ENCODE peak calls at places on chromosome 10, in nine cellular contexts. One of them, this sample, is unnamed.

GRCh38 chr10:99654791-99655190 is 4.5 kb upstream of the ENTPD7 start:
- DNase-seq in neural progenitor cell: no peak
- DNase-seq in tibial nerve: no peak
- DNase-seq in heart left ventricle: no peak
- DNase-seq in HCT116: no peak
- DNase-seq in hepatocyte: no peak
- DNase-seq in endodermal cell: no peak
- DNase-seq in CD8-positive, alpha-beta T cell: no peak
- DNase-seq in testis: no peak
- DNase-seq in this sample: no peak

GRCh38 chr10:26486304-26486703 is 48.2 kb downstream of the APBB1IP start:
- DNase-seq in HCT116: no peak
- DNase-seq in heart left ventricle: peak; percentile 40
- DNase-seq in hepatocyte: peak; percentile 12
- DNase-seq in testis: no peak
- DNase-seq in neural progenitor cell: no peak
- DNase-seq in tibial nerve: peak; percentile 28
- DNase-seq in endodermal cell: no peak
- DNase-seq in CD8-positive, alpha-beta T cell: no peak
- DNase-seq in this sample: no peak

GRCh38 chr10:87818505-87819273 is 663 bp upstream of the ATAD1 start:
- DNase-seq in neural progenitor cell: peak; percentile 40
- DNase-seq in hepatocyte: peak; percentile 51
- DNase-seq in heart left ventricle: no peak
- DNase-seq in endodermal cell: peak; percentile 70
- DNase-seq in testis: peak; percentile 34
- DNase-seq in HCT116: no peak
- DNase-seq in tibial nerve: peak; percentile 5
- DNase-seq in CD8-positive, alpha-beta T cell: peak; percentile 76
- DNase-seq in this sample: peak; percentile 65

GRCh38 chr10:9305018-9305655 is 1250.6 kb downstream of the GATA3 start:
- DNase-seq in endodermal cell: no peak
- DNase-seq in heart left ventricle: no peak
- DNase-seq in tibial nerve: no peak
- DNase-seq in HCT116: peak; percentile 3
- DNase-seq in neural progenitor cell: peak; percentile 30
- DNase-seq in hepatocyte: peak; percentile 23
- DNase-seq in CD8-positive, alpha-beta T cell: no peak
- DNase-seq in testis: no peak
- DNase-seq in this sample: no peak

GRCh38 chr10:120735773-120736371 is 115.3 kb upstream of the WDR11 start:
- DNase-seq in testis: no peak
- DNase-seq in neural progenitor cell: no peak
- DNase-seq in HCT116: peak; percentile 26
- DNase-seq in tibial nerve: no peak
- DNase-seq in hepatocyte: peak; percentile 19
- DNase-seq in endodermal cell: no peak
- DNase-seq in heart left ventricle: no peak
- DNase-seq in CD8-positive, alpha-beta T cell: no peak
- DNase-seq in this sample: no peak

GRCh38 chr10:16646474-16647059 is 124.9 kb upstream of the C1QL3 start:
- DNase-seq in testis: no peak
- DNase-seq in endodermal cell: no peak
- DNase-seq in heart left ventricle: no peak
- DNase-seq in CD8-positive, alpha-beta T cell: no peak
- DNase-seq in neural progenitor cell: no peak
- DNase-seq in tibial nerve: no peak
- DNase-seq in hepatocyte: no peak
- DNase-seq in HCT116: no peak
- DNase-seq in this sample: no peak

GRCh38 chr10:48497965-48498770 is 106.7 kb downstream of the ARHGAP22 start:
- DNase-seq in hepatocyte: no peak
- DNase-seq in tibial nerve: no peak
- DNase-seq in endodermal cell: no peak
- DNase-seq in neural progenitor cell: no peak
- DNase-seq in testis: no peak
- DNase-seq in heart left ventricle: peak; percentile 23
- DNase-seq in CD8-positive, alpha-beta T cell: no peak
- DNase-seq in HCT116: no peak
- DNase-seq in this sample: no peak

GRCh38 chr10:71880425-71881306 is 29.6 kb upstream of the PSAP start:
- DNase-seq in neural progenitor cell: no peak
- DNase-seq in endodermal cell: no peak
- DNase-seq in hepatocyte: no peak
- DNase-seq in tibial nerve: no peak
- DNase-seq in heart left ventricle: peak; percentile 61
- DNase-seq in CD8-positive, alpha-beta T cell: no peak
- DNase-seq in HCT116: no peak
- DNase-seq in testis: peak; percentile 52
- DNase-seq in this sample: no peak

GRCh38 chr10:11208908-11209809 is 191.5 kb downstream of the CELF2 start:
- DNase-seq in endodermal cell: no peak
- DNase-seq in hepatocyte: no peak
- DNase-seq in HCT116: no peak
- DNase-seq in neural progenitor cell: no peak
- DNase-seq in testis: no peak
- DNase-seq in heart left ventricle: no peak
- DNase-seq in tibial nerve: no peak
- DNase-seq in CD8-positive, alpha-beta T cell: peak; percentile 47
- DNase-seq in this sample: no peak

GRCh38 chr10:83222832-83223742 is 916.2 kb upstream of the GHITM start:
- DNase-seq in tibial nerve: no peak
- DNase-seq in CD8-positive, alpha-beta T cell: no peak
- DNase-seq in hepatocyte: no peak
- DNase-seq in HCT116: no peak
- DNase-seq in endodermal cell: peak; percentile 66
- DNase-seq in neural progenitor cell: peak; percentile 49
- DNase-seq in testis: no peak
- DNase-seq in heart left ventricle: no peak
- DNase-seq in this sample: no peak

DNA sequence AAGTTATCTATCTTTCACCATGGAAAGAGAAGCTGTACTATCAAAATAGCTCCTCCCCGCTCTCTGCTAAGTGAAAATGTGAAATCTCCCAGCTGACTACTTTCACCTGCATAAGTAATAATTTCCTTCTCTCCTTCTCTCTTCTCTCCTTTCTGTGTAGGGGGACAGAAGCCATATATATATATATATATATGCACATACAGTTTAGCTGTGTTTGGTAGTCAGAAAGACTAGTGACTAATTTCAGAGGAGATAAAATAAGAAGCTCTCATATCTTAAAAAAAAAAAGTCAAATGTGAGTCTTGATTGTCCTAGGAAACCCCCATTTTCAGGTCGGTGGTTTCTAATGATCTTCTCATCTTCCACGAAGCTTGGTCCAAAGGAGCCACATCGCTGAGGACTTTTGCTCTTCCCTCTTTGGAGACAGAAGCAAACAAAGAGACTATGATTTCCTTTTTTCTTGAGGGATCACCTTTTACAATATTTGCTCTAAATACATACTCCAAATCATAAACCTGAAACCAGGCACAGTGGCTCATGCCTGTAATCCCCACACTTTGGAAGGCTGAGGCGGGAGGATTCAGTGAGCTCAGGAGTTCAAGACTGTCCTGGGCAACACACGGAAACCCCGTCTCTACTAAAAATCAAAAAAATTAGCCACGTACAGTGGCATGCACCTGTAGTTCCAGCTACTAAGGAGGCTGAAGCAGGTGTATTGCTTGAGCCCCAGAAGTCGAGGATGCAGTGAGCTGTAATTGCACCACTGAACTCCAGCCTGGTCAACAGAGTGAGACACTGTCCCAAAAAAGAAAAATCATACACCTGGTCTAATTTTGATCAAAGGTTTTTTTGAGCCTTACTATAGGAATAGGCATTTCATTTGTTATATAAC is 30.8 kb upstream of the GDI2 start:
- DNase-seq in CD8-positive, alpha-beta T cell: no peak
- DNase-seq in endodermal cell: peak; percentile 16
- DNase-seq in tibial nerve: no peak
- DNase-seq in testis: no peak
- DNase-seq in hepatocyte: no peak
- DNase-seq in neural progenitor cell: no peak
- DNase-seq in HCT116: no peak
- DNase-seq in heart left ventricle: no peak
- DNase-seq in this sample: no peak
- TF ChIP-seq CTCF in CD8-positive, alpha-beta T cell: no peak
- TF ChIP-seq CTCF in endodermal cell: no peak
- TF ChIP-seq CTCF in tibial nerve: no peak
- TF ChIP-seq CTCF in testis: no peak
- TF ChIP-seq CTCF in hepatocyte: no peak
- TF ChIP-seq CTCF in neural progenitor cell: no peak
- TF ChIP-seq CTCF in HCT116: no peak
- TF ChIP-seq CTCF in heart left ventricle: no peak
- TF ChIP-seq CTCF in this sample: no peak

DNA sequence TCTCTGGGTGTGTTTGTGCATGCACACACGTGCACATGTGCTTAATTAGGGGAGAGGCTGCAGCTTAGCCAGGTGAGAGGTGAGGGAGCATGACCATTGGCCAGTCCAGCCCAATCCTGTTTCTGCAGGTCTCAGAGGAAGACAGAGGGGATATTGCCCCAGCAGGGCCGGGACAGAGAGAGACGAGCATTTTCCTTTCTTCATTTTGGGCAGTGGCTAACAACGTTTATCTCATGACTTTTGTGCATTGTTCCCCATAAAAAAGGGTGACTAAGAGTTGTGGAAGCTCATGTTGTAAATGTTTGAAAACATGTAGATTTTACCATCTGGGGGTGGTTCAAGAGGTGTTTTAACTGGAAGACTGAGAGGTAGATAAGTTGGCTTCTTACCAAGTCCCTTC is 16.9 kb upstream of the DMBT1 start:
- DNase-seq in hepatocyte: no peak
- DNase-seq in CD8-positive, alpha-beta T cell: no peak
- DNase-seq in heart left ventricle: no peak
- DNase-seq in HCT116: no peak
- DNase-seq in tibial nerve: no peak
- DNase-seq in testis: no peak
- DNase-seq in neural progenitor cell: no peak
- DNase-seq in endodermal cell: peak; percentile 10
- DNase-seq in this sample: peak; percentile 69
- H3K4me1 ChIP-seq in hepatocyte: peaks cover 12% of the 10 kb centered on the region
- H3K4me1 ChIP-seq in CD8-positive, alpha-beta T cell: peaks cover 16% of the 10 kb centered on the region
- H3K4me1 ChIP-seq in heart left ventricle: no peaks in the 10 kb centered on the region
- H3K4me1 ChIP-seq in HCT116: no peaks in the 10 kb centered on the region
- H3K4me1 ChIP-seq in tibial nerve: no peaks in the 10 kb centered on the region
- H3K4me1 ChIP-seq in testis: no peaks in the 10 kb centered on the region
- H3K4me1 ChIP-seq in neural progenitor cell: no peaks in the 10 kb centered on the region
- H3K4me1 ChIP-seq in endodermal cell: no peaks in the 10 kb centered on the region
- H3K4me1 ChIP-seq in this sample: peaks cover 41% of the 10 kb centered on the region

DNA sequence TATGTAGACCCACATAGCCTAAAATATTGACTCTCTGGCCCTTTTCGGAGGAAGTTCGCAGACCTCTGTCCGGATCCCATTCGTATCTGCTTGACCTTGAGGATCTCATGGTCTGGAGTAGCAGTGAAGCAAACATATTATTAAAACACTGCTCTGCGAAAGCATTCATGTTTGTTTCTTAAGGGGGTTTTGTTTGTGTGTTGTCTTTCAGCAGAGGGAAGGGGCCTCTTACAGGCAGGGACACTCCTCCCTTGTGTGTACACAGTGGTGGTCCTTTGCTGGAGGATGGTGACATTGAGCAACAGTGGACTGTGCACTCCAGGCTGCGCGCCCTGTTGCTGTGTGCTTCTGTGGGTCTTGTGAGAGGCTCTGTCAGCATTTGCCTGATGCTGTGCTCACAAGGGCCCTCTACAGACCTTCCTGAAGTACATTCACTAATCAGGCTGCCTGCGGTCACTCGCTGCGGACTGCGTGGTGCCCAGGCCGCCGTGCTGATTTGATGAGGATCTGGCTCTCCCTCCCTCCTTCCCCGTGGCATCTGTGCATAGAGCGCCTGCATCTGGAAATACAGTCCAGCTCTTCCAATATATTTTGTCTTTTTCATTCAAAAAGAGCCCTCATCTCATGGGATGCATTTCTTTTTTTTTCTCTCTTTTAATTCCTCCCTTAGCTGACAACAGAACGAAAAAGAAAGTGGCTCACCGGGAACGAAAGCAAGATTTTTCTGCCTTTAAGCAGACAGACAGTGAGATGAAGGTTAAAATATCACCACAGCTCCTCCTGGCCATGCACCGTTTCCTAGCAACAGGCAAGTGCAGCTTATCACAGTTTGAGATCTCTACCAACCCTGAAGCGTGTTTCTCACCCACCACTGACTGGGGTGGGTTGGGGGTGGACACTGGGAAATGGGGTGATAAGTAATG is 135.8 kb downstream of the CNNM2 start:
- DNase-seq in CD8-positive, alpha-beta T cell: peak; percentile 67
- DNase-seq in hepatocyte: peak; percentile 84
- DNase-seq in endodermal cell: peak; percentile 85
- DNase-seq in neural progenitor cell: peak; percentile 78
- DNase-seq in HCT116: no peak
- DNase-seq in heart left ventricle: peak; percentile 69
- DNase-seq in tibial nerve: peak; percentile 57
- DNase-seq in testis: peak; percentile 81
- DNase-seq in this sample: peak; percentile 63
- TF ChIP-seq CTCF in CD8-positive, alpha-beta T cell: no peak
- TF ChIP-seq CTCF in hepatocyte: peak; percentile 46
- TF ChIP-seq CTCF in endodermal cell: peak; percentile 71
- TF ChIP-seq CTCF in neural progenitor cell: peak; percentile 46
- TF ChIP-seq CTCF in HCT116: peak; percentile 16
- TF ChIP-seq CTCF in heart left ventricle: no peak
- TF ChIP-seq CTCF in tibial nerve: no peak
- TF ChIP-seq CTCF in testis: peak; percentile 28
- TF ChIP-seq CTCF in this sample: no peak

DNA sequence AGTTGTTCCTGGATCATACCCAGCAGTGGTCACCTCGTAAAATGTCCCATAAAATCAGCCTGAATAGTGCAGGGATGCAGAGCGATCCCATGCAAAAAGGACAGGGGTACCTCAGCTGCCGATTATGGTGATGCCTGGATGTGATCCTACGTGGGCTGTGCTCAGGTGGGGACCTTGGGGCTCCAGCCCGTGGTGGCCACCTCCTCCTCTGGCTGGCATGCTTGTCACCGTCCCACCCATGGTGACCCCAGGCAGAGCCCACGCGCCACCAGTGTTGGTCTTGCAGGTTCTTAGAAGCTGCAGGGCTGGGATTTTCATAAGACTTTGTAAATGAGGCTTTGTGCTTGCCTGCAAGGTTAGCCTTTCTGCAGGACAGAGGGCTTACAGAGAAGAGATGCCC is 97.2 kb downstream of the GLRX3 start:
- DNase-seq in HCT116: no peak
- DNase-seq in hepatocyte: no peak
- DNase-seq in testis: no peak
- DNase-seq in tibial nerve: no peak
- DNase-seq in endodermal cell: peak; percentile 24
- DNase-seq in CD8-positive, alpha-beta T cell: no peak
- DNase-seq in heart left ventricle: no peak
- DNase-seq in neural progenitor cell: no peak
- DNase-seq in this sample: no peak
- H3K4me1 ChIP-seq in HCT116: no peaks in the 10 kb centered on the region
- H3K4me1 ChIP-seq in hepatocyte: no peaks in the 10 kb centered on the region
- H3K4me1 ChIP-seq in testis: no peaks in the 10 kb centered on the region
- H3K4me1 ChIP-seq in tibial nerve: no peaks in the 10 kb centered on the region
- H3K4me1 ChIP-seq in endodermal cell: no peaks in the 10 kb centered on the region
- H3K4me1 ChIP-seq in CD8-positive, alpha-beta T cell: no peaks in the 10 kb centered on the region
- H3K4me1 ChIP-seq in heart left ventricle: no peaks in the 10 kb centered on the region
- H3K4me1 ChIP-seq in neural progenitor cell: no peaks in the 10 kb centered on the region
- H3K4me1 ChIP-seq in this sample: no peaks in the 10 kb centered on the region

DNA sequence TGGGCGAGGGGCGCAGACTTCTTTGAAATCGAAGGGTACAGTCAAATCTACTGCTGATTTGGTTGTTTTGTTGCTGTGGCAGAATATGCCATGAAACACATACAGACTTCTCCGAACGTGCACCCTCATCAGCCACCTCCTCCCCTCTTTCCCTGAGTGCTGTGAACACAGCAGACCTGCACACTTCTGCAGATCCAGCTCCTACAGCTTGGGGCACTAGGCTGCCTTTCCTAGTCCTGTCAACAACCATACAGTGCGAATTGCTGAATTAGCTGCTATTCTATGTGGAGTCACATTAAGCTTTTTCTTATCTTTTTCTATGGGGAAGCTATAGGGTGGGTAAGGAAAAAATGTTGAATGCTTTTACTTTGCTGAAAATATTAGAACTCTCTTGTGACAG is 57.5 kb downstream of the COL17A1 start:
- DNase-seq in CD8-positive, alpha-beta T cell: no peak
- DNase-seq in HCT116: peak; percentile 29
- DNase-seq in tibial nerve: peak; percentile 4
- DNase-seq in testis: peak; percentile 76
- DNase-seq in endodermal cell: peak; percentile 80
- DNase-seq in hepatocyte: peak; percentile 45
- DNase-seq in heart left ventricle: peak; percentile 53
- DNase-seq in neural progenitor cell: peak; percentile 61
- DNase-seq in this sample: no peak
- TF ChIP-seq CTCF in CD8-positive, alpha-beta T cell: no peak
- TF ChIP-seq CTCF in HCT116: no peak
- TF ChIP-seq CTCF in tibial nerve: no peak
- TF ChIP-seq CTCF in testis: peak; percentile 20
- TF ChIP-seq CTCF in endodermal cell: peak; percentile 80
- TF ChIP-seq CTCF in hepatocyte: peak; percentile 40
- TF ChIP-seq CTCF in heart left ventricle: no peak
- TF ChIP-seq CTCF in neural progenitor cell: peak; percentile 59
- TF ChIP-seq CTCF in this sample: no peak